ENCODE peak calls at places on chromosomes 2 and 18, in nine cellular contexts. Z is Calu3; W is activated naive CD4-positive, alpha-beta T cell treated with Interleukin-2 at 50 U/mL for 16 hours; L is HFF-Myc; N is iris pigment epithelial cell; A is putamen; I is brain microvascular endothelial cell; O is spleen; J is GDM1. K is an unnamed sample.

GRCh38 chr2:36371963-36372391 is 16.4 kb downstream of the CRIM1 start:
- DNase-seq in N (peak; percentile 64), W (no peak), L (peak; percentile 88), A (no peak), Z (no peak), J (no peak), O (no peak), I (no peak), K (no peak)

GRCh38 chr2:56077352-56077915 is 106.4 kb upstream of the CCDC85A start:
- DNase-seq in Z (peak; percentile 53), J (no peak), A (no peak), O (no peak), I (no peak), N (peak; percentile 24), W (no peak), L (no peak), K (no peak)

GRCh38 chr2:192007819-192008218 is 160.9 kb upstream of the CAVIN2 start:
- DNase-seq in L (no peak), I (no peak), N (peak; percentile 40), A (no peak), O (no peak), W (no peak), J (no peak), Z (no peak), K (no peak)

GRCh38 chr18:76546282-76546572 is 51.2 kb upstream of the ZNF516 start:
- DNase-seq in O (no peak), A (no peak), J (no peak), W (no peak), Z (no peak), N (peak; percentile 4), I (no peak), L (no peak), K (no peak)

GRCh38 chr2:137262600-137262999 is 497.3 kb downstream of the THSD7B start:
- DNase-seq in L (no peak), W (no peak), N (no peak), Z (no peak), I (no peak), J (no peak), O (no peak), A (no peak), K (no peak)

GRCh38 chr2:39938035-39938835 is 159.2 kb upstream of the THUMPD2 start:
- DNase-seq in L (peak; percentile 90), N (peak; percentile 53), O (no peak), W (no peak), J (no peak), A (peak; percentile 39), I (peak; percentile 73), Z (no peak), K (no peak)

GRCh38 chr2:86078801-86079545 is 26.7 kb downstream of the POLR1A start:
- DNase-seq in J (peak; percentile 1), W (no peak), N (peak; percentile 62), L (no peak), O (no peak), I (peak; percentile 40), Z (peak; percentile 10), A (peak; percentile 78), K (no peak)

GRCh38 chr2:7671312-7671711 is 754.1 kb downstream of the RNF144A start:
- DNase-seq in O (no peak), I (no peak), Z (no peak), N (no peak), W (no peak), J (no peak), A (no peak), L (no peak), K (no peak)

GRCh38 chr18:48007955-48008701 is 77.7 kb upstream of the SMAD2 start:
- DNase-seq in O (peak; percentile 88), J (no peak), W (peak; percentile 36), I (no peak), Z (peak; percentile 76), L (no peak), A (no peak), N (peak; percentile 34), K (no peak)

K was measured in smooth muscle cell of the brain vasculature.